ENCODE peak calls at places on chromosome 16, in ten cellular contexts. I, V, T, K, B, E, L, Y, H and A are unnamed samples.

GRCh38 chr16:58026139-58026704 is 668 bp downstream of the MMP15 start:
- DNase-seq in Y (no peak), E (peak; percentile 66), I (no peak), T (peak; percentile 66), K (peak; percentile 58), V (no peak), H (peak; percentile 56), B (no peak), L (no peak), A (peak; percentile 37)

GRCh38 chr16:13453325-13453724 is 466.6 kb upstream of the ERCC4 start:
- DNase-seq in B (no peak), Y (no peak), H (no peak), V (no peak), L (no peak), K (no peak), I (no peak), E (no peak), T (peak; percentile 5), A (no peak)

GRCh38 chr16:89393731-89394406 is 96.5 kb downstream of the ANKRD11 start:
- DNase-seq in L (no peak), I (no peak), V (no peak), E (peak; percentile 68), Y (no peak), K (no peak), B (no peak), H (no peak), T (peak; percentile 31), A (no peak)

GRCh38 chr16:138049-138417 is 440 bp downstream of the NPRL3 start:
- DNase-seq in E (no peak), I (peak; percentile 25), L (no peak), T (peak; percentile 4), Y (no peak), K (no peak), H (peak; percentile 47), B (no peak), V (no peak), A (peak; percentile 65)

GRCh38 chr16:24993722-24994686 is 21.2 kb downstream of the ARHGAP17 start:
- DNase-seq in T (peak; percentile 51), Y (no peak), E (no peak), L (no peak), B (no peak), I (no peak), K (peak; percentile 67), H (peak; percentile 78), V (no peak), A (no peak)

GRCh38 chr16:87959391-87959968 is 8.2 kb downstream of the BANP start:
- DNase-seq in V (no peak), L (no peak), B (no peak), H (no peak), E (no peak), T (no peak), K (no peak), Y (no peak), I (no peak), A (peak; percentile 19)

GRCh38 chr16:79658301-79659001 is 57.9 kb upstream of the MAF start:
- DNase-seq in K (peak; percentile 70), H (peak; percentile 29), T (peak; percentile 5), I (no peak), Y (no peak), B (no peak), V (no peak), E (peak; percentile 53), L (no peak), A (no peak)

GRCh38 chr16:24977673-24978065 is 37.5 kb downstream of the ARHGAP17 start:
- DNase-seq in V (no peak), I (no peak), B (no peak), K (no peak), Y (no peak), H (no peak), L (no peak), E (no peak), T (no peak), A (no peak)

GRCh38 chr16:46830417-46830901 is 521 bp downstream of the C16orf87 start:
- DNase-seq in I (peak; percentile 35), B (no peak), H (no peak), E (peak; percentile 46), T (peak; percentile 28), V (no peak), K (no peak), L (no peak), Y (no peak), A (peak; percentile 61)

GRCh38 chr16:79188115-79188779 is 412.3 kb downstream of the MAF start:
- DNase-seq in T (no peak), I (no peak), E (no peak), B (no peak), H (no peak), K (no peak), Y (no peak), L (no peak), V (no peak), A (no peak)

GRCh38 chr16:28193530-28194423 is 18.0 kb downstream of the XPO6 start:
- DNase-seq in V (no peak), L (no peak), K (peak; percentile 27), I (no peak), E (no peak), Y (no peak), T (no peak), H (no peak), B (no peak), A (peak; percentile 11)

GRCh38 chr16:77585379-77585778 is 136.9 kb upstream of the NUDT7 start:
- DNase-seq in I (no peak), T (no peak), K (peak; percentile 61), V (no peak), B (no peak), E (no peak), Y (no peak), H (no peak), L (no peak), A (no peak)
- TF ChIP-seq POLR2A in I (no peak), T (no peak), K (no peak), V (no peak), B (no peak), E (no peak), Y (no peak), H (no peak), L (no peak), A (no peak)

GRCh38 chr16:66934138-66934838 is at the start of gene CIAO2B:
- DNase-seq in B (peak; percentile 96), K (peak; percentile 74), L (peak; percentile 96), V (peak; percentile 47), E (peak; percentile 92), I (peak; percentile 92), H (peak; percentile 91), T (peak; percentile 88), Y (peak; percentile 80), A (peak; percentile 90)
- TF ChIP-seq POLR2A in B (peak; percentile 87), K (peak; percentile 88), L (peak; percentile 90), V (peak; percentile 98), E (no peak), I (peak; percentile 40), H (peak; percentile 94), T (peak; percentile 55), Y (peak; percentile 46), A (peak; percentile 83)

GRCh38 chr16:67871256-67871655 is 1.6 kb upstream of the EDC4 start:
- DNase-seq in H (no peak), E (no peak), L (no peak), Y (no peak), T (no peak), K (no peak), I (no peak), B (no peak), V (no peak), A (no peak)

GRCh38 chr16:67874147-67874771 is 1.4 kb downstream of the EDC4 start:
- DNase-seq in H (no peak), I (no peak), V (no peak), E (no peak), K (no peak), B (no peak), T (no peak), L (no peak), Y (no peak), A (peak; percentile 43)

GRCh38 chr16:67873435-67874146 is 739 bp downstream of the EDC4 start:
- DNase-seq in T (no peak), I (no peak), B (no peak), L (no peak), V (no peak), H (no peak), K (no peak), Y (no peak), E (no peak), A (peak; percentile 43)

GRCh38 chr16:67872131-67872630 is 671 bp upstream of the EDC4 start:
- DNase-seq in H (no peak), V (no peak), I (no peak), L (no peak), T (no peak), E (no peak), K (no peak), Y (no peak), B (no peak), A (no peak)

DNA sequence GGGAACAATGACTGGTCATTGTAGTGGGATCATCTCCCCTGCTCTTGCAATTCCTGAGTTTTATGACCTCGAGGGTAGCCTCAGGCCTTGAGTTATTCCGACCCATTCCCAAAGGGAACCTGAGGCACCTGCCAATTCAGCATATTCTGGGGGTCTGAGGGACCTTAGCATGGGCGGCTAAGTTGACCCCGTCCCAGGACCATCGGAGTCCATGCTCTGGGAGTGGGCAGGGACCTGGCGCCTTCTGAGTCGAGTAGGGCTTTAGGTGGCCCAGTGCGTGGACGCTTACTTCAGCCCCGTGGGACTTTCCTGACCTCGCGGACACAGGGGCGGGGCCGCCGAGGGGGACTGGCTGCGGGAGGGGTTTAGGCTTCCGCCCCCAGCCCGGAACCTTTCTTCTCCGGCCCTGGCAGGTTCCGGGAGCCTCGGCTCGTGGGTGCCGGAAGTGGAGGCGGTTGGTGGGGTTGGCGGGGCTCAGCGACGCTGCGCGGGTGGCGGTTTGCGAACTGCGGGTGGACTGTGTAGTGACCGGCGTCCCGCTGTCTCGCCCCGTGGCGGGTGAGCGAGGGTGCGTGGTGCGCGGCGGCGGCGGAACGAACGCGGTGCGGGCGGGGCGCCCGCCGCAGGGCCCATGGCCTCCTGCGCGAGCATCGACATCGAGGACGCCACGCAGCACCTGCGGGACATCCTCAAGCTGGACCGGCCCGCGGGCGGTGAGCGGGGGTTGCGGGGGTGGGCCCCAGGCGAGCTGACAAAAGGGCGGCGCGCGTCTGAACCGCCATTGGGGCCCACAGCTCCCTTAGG is at the start of gene EDC4:
- DNase-seq in K (peak; percentile 68), L (peak; percentile 94), E (peak; percentile 85), T (peak; percentile 84), Y (peak; percentile 60), I (peak; percentile 81), B (peak; percentile 97), H (peak; percentile 89), V (peak; percentile 48), A (peak; percentile 87)
- TF ChIP-seq POLR2A in K (peak; percentile 68), L (peak; percentile 60), E (no peak), T (peak; percentile 30), Y (peak; percentile 38), I (no peak), B (peak; percentile 86), H (peak; percentile 83), V (peak; percentile 96), A (peak; percentile 62)

DNA sequence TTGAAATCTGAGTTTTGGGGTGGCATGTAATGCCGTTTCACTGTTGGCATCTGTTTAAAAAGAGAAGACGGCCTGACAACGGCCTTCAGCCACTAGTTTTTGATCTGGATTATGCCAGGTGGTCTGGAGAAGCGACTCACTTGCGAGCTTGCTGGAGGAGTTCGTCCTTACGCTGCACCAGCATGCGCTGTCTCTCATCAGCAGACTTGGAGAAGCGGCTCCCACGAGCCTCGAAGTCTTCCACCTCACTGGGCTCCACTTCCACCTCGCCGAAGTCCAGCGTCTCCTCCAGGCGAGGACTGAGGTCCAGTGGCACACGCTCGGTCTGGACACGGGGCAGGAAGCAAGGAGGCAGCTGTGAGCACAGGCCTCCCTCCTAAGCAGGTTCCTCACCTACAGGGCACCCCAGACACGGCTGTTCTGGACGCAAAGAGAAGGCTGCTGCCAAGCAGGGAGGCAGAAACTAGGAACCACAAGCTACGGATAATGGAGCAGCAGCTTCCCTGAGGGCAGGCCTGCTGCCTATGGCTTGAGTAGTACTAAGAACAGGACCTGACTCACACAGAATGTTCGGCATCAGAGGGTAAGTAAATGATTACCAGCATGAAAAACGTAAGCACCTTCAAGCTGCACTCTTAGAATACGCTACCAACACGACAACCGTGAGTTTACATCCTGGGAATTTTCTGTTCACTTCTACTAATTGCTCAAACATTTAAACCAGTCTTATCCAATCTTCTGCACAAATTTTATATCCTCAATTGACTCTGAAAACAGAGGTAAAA is 61.4 kb downstream of the AMFR start:
- DNase-seq in K (no peak), B (no peak), H (no peak), V (no peak), Y (no peak), T (no peak), L (no peak), E (no peak), I (no peak), A (no peak)
- TF ChIP-seq POLR2A in K (no peak), B (no peak), H (no peak), V (no peak), Y (no peak), T (no peak), L (no peak), E (no peak), I (no peak), A (no peak)